ENCODE peak calls at places on chromosomes 5 and 9, in eight cellular contexts. One of them, this sample, is unnamed.
A peak's percentile ranks its signal among the peaks of the same experiment; 100 is the strongest.

GRCh38 chr9:105683688-105684275 is 10.6 kb upstream of the TMEM38B start:
- DNase-seq in dermis blood vessel endothelial cell: no peak
- DNase-seq in activated CD8-positive, alpha-beta memory T cell treated with anti-CD3 and anti-CD28 coated beads for 48 hours: no peak
- DNase-seq in stimulated activated CD8-positive, alpha-beta memory T cell treated with anti-CD3 and anti-CD28 coated beads, Interleukin-4, amount 100 ng/mL, for 4 hours: no peak
- DNase-seq in HEK293T: no peak
- DNase-seq in heart left ventricle: no peak
- DNase-seq in fibroblast of the aortic adventitia: no peak
- DNase-seq in EH: no peak
- DNase-seq in this sample: no peak

GRCh38 chr9:23702311-23702922 is 123.6 kb downstream of the ELAVL2 start:
- DNase-seq in dermis blood vessel endothelial cell: no peak
- DNase-seq in activated CD8-positive, alpha-beta memory T cell treated with anti-CD3 and anti-CD28 coated beads for 48 hours: no peak
- DNase-seq in stimulated activated CD8-positive, alpha-beta memory T cell treated with anti-CD3 and anti-CD28 coated beads, Interleukin-4, amount 100 ng/mL, for 4 hours: no peak
- DNase-seq in HEK293T: no peak
- DNase-seq in heart left ventricle: no peak
- DNase-seq in fibroblast of the aortic adventitia: no peak
- DNase-seq in EH: no peak
- DNase-seq in this sample: no peak

GRCh38 chr5:67516959-67517358 is 320.4 kb upstream of the CD180 start:
- DNase-seq in dermis blood vessel endothelial cell: no peak
- DNase-seq in activated CD8-positive, alpha-beta memory T cell treated with anti-CD3 and anti-CD28 coated beads for 48 hours: no peak
- DNase-seq in stimulated activated CD8-positive, alpha-beta memory T cell treated with anti-CD3 and anti-CD28 coated beads, Interleukin-4, amount 100 ng/mL, for 4 hours: no peak
- DNase-seq in HEK293T: no peak
- DNase-seq in heart left ventricle: no peak
- DNase-seq in fibroblast of the aortic adventitia: peak; percentile 41
- DNase-seq in EH: peak; percentile 63
- DNase-seq in this sample: no peak

GRCh38 chr5:76082790-76083554 is at the start of gene SV2C:
- DNase-seq in dermis blood vessel endothelial cell: peak; percentile 13
- DNase-seq in activated CD8-positive, alpha-beta memory T cell treated with anti-CD3 and anti-CD28 coated beads for 48 hours: no peak
- DNase-seq in stimulated activated CD8-positive, alpha-beta memory T cell treated with anti-CD3 and anti-CD28 coated beads, Interleukin-4, amount 100 ng/mL, for 4 hours: no peak
- DNase-seq in HEK293T: peak; percentile 47
- DNase-seq in heart left ventricle: no peak
- DNase-seq in fibroblast of the aortic adventitia: no peak
- DNase-seq in EH: peak; percentile 24
- DNase-seq in this sample: peak; percentile 57

GRCh38 chr5:32578362-32578761 is 7.0 kb upstream of the SUB1 start:
- DNase-seq in dermis blood vessel endothelial cell: no peak
- DNase-seq in activated CD8-positive, alpha-beta memory T cell treated with anti-CD3 and anti-CD28 coated beads for 48 hours: no peak
- DNase-seq in stimulated activated CD8-positive, alpha-beta memory T cell treated with anti-CD3 and anti-CD28 coated beads, Interleukin-4, amount 100 ng/mL, for 4 hours: no peak
- DNase-seq in HEK293T: no peak
- DNase-seq in heart left ventricle: no peak
- DNase-seq in fibroblast of the aortic adventitia: no peak
- DNase-seq in EH: no peak
- DNase-seq in this sample: no peak

GRCh38 chr5:143229896-143230675 is 173.4 kb downstream of the NR3C1 start:
- DNase-seq in dermis blood vessel endothelial cell: no peak
- DNase-seq in activated CD8-positive, alpha-beta memory T cell treated with anti-CD3 and anti-CD28 coated beads for 48 hours: no peak
- DNase-seq in stimulated activated CD8-positive, alpha-beta memory T cell treated with anti-CD3 and anti-CD28 coated beads, Interleukin-4, amount 100 ng/mL, for 4 hours: no peak
- DNase-seq in HEK293T: no peak
- DNase-seq in heart left ventricle: no peak
- DNase-seq in fibroblast of the aortic adventitia: peak; percentile 53
- DNase-seq in EH: peak; percentile 71
- DNase-seq in this sample: peak; percentile 83

GRCh38 chr9:121649476-121650219 is 1.8 kb upstream of the DAB2IP start:
- DNase-seq in dermis blood vessel endothelial cell: no peak
- DNase-seq in activated CD8-positive, alpha-beta memory T cell treated with anti-CD3 and anti-CD28 coated beads for 48 hours: no peak
- DNase-seq in stimulated activated CD8-positive, alpha-beta memory T cell treated with anti-CD3 and anti-CD28 coated beads, Interleukin-4, amount 100 ng/mL, for 4 hours: no peak
- DNase-seq in HEK293T: no peak
- DNase-seq in heart left ventricle: no peak
- DNase-seq in fibroblast of the aortic adventitia: no peak
- DNase-seq in EH: no peak
- DNase-seq in this sample: no peak

GRCh38 chr9:22005083-22005699 is 3.9 kb downstream of the CDKN2B start:
- DNase-seq in dermis blood vessel endothelial cell: peak; percentile 56
- DNase-seq in activated CD8-positive, alpha-beta memory T cell treated with anti-CD3 and anti-CD28 coated beads for 48 hours: no peak
- DNase-seq in stimulated activated CD8-positive, alpha-beta memory T cell treated with anti-CD3 and anti-CD28 coated beads, Interleukin-4, amount 100 ng/mL, for 4 hours: no peak
- DNase-seq in HEK293T: no peak
- DNase-seq in heart left ventricle: no peak
- DNase-seq in fibroblast of the aortic adventitia: peak; percentile 9
- DNase-seq in EH: no peak
- DNase-seq in this sample: no peak

GRCh38 chr5:1867114-1867814 is 15.5 kb downstream of the IRX4 start:
- DNase-seq in dermis blood vessel endothelial cell: no peak
- DNase-seq in activated CD8-positive, alpha-beta memory T cell treated with anti-CD3 and anti-CD28 coated beads for 48 hours: no peak
- DNase-seq in stimulated activated CD8-positive, alpha-beta memory T cell treated with anti-CD3 and anti-CD28 coated beads, Interleukin-4, amount 100 ng/mL, for 4 hours: no peak
- DNase-seq in HEK293T: no peak
- DNase-seq in heart left ventricle: no peak
- DNase-seq in fibroblast of the aortic adventitia: no peak
- DNase-seq in EH: no peak
- DNase-seq in this sample: no peak

GRCh38 chr5:139745121-139745799 is 50.3 kb upstream of the PSD2 start:
- DNase-seq in dermis blood vessel endothelial cell: no peak
- DNase-seq in activated CD8-positive, alpha-beta memory T cell treated with anti-CD3 and anti-CD28 coated beads for 48 hours: no peak
- DNase-seq in stimulated activated CD8-positive, alpha-beta memory T cell treated with anti-CD3 and anti-CD28 coated beads, Interleukin-4, amount 100 ng/mL, for 4 hours: no peak
- DNase-seq in HEK293T: peak; percentile 52
- DNase-seq in heart left ventricle: no peak
- DNase-seq in fibroblast of the aortic adventitia: peak; percentile 86
- DNase-seq in EH: peak; percentile 93
- DNase-seq in this sample: peak; percentile 95

GRCh38 chr5:170631471-170632195 is 127.8 kb downstream of the KCNIP1 start:
- DNase-seq in dermis blood vessel endothelial cell: peak; percentile 57
- DNase-seq in activated CD8-positive, alpha-beta memory T cell treated with anti-CD3 and anti-CD28 coated beads for 48 hours: no peak
- DNase-seq in stimulated activated CD8-positive, alpha-beta memory T cell treated with anti-CD3 and anti-CD28 coated beads, Interleukin-4, amount 100 ng/mL, for 4 hours: no peak
- DNase-seq in HEK293T: peak; percentile 38
- DNase-seq in heart left ventricle: no peak
- DNase-seq in fibroblast of the aortic adventitia: no peak
- DNase-seq in EH: no peak
- DNase-seq in this sample: no peak

GRCh38 chr5:131991593-131992324 is 19.7 kb downstream of the ACSL6 start:
- DNase-seq in dermis blood vessel endothelial cell: no peak
- DNase-seq in activated CD8-positive, alpha-beta memory T cell treated with anti-CD3 and anti-CD28 coated beads for 48 hours: no peak
- DNase-seq in stimulated activated CD8-positive, alpha-beta memory T cell treated with anti-CD3 and anti-CD28 coated beads, Interleukin-4, amount 100 ng/mL, for 4 hours: no peak
- DNase-seq in HEK293T: no peak
- DNase-seq in heart left ventricle: no peak
- DNase-seq in fibroblast of the aortic adventitia: no peak
- DNase-seq in EH: no peak
- DNase-seq in this sample: peak; percentile 24

GRCh38 chr9:121876212-121876611 is 216.9 kb downstream of the TTLL11 start:
- DNase-seq in dermis blood vessel endothelial cell: no peak
- DNase-seq in activated CD8-positive, alpha-beta memory T cell treated with anti-CD3 and anti-CD28 coated beads for 48 hours: no peak
- DNase-seq in stimulated activated CD8-positive, alpha-beta memory T cell treated with anti-CD3 and anti-CD28 coated beads, Interleukin-4, amount 100 ng/mL, for 4 hours: no peak
- DNase-seq in HEK293T: no peak
- DNase-seq in heart left ventricle: no peak
- DNase-seq in fibroblast of the aortic adventitia: no peak
- DNase-seq in EH: peak; percentile 72
- DNase-seq in this sample: no peak

GRCh38 chr5:56301041-56301440 is 67.9 kb upstream of the ANKRD55 start:
- DNase-seq in dermis blood vessel endothelial cell: no peak
- DNase-seq in activated CD8-positive, alpha-beta memory T cell treated with anti-CD3 and anti-CD28 coated beads for 48 hours: no peak
- DNase-seq in stimulated activated CD8-positive, alpha-beta memory T cell treated with anti-CD3 and anti-CD28 coated beads, Interleukin-4, amount 100 ng/mL, for 4 hours: no peak
- DNase-seq in HEK293T: no peak
- DNase-seq in heart left ventricle: no peak
- DNase-seq in fibroblast of the aortic adventitia: no peak
- DNase-seq in EH: peak; percentile 68
- DNase-seq in this sample: no peak

GRCh38 chr9:111356567-111357244 is 26.7 kb upstream of the OR2K2 start:
- DNase-seq in dermis blood vessel endothelial cell: peak; percentile 72
- DNase-seq in activated CD8-positive, alpha-beta memory T cell treated with anti-CD3 and anti-CD28 coated beads for 48 hours: no peak
- DNase-seq in stimulated activated CD8-positive, alpha-beta memory T cell treated with anti-CD3 and anti-CD28 coated beads, Interleukin-4, amount 100 ng/mL, for 4 hours: no peak
- DNase-seq in HEK293T: no peak
- DNase-seq in heart left ventricle: no peak
- DNase-seq in fibroblast of the aortic adventitia: peak; percentile 95
- DNase-seq in EH: peak; percentile 90
- DNase-seq in this sample: no peak